ENCODE peak calls at places on chromosome 14, in four cellular contexts. T is HCT116, M is HepG2, Z is K562. L is an unnamed sample.

GRCh38 chr14:104393898-104394605 is 185.5 kb upstream of the C14orf180 start:
- DNase-seq in T (no peak), M (no peak), Z (no peak), L (no peak)

GRCh38 chr14:89469210-89470198 is 52.5 kb upstream of the FOXN3 start:
- DNase-seq in T (no peak), M (no peak), Z (peak; percentile 25), L (no peak)

GRCh38 chr14:105857223-105857815 is 330.9 kb downstream of the TMEM121 start:
- DNase-seq in T (no peak), M (no peak), Z (no peak), L (no peak)

GRCh38 chr14:72451081-72451972 is 442.6 kb downstream of the DPF3 start:
- DNase-seq in T (no peak), M (no peak), Z (no peak), L (no peak)

GRCh38 chr14:105980224-105980623 is 453.8 kb downstream of the TMEM121 start:
- DNase-seq in T (no peak), M (no peak), Z (no peak), L (no peak)

GRCh38 chr14:96598332-96598928 is 96.2 kb downstream of the PAPOLA start:
- DNase-seq in T (no peak), M (no peak), Z (no peak), L (no peak)

GRCh38 chr14:67513631-67514108 is 19.4 kb upstream of the PLEKHH1 start:
- DNase-seq in T (no peak), M (no peak), Z (no peak), L (no peak)

GRCh38 chr14:32906672-32907071 is 32.0 kb upstream of the NPAS3 start:
- DNase-seq in T (no peak), M (no peak), Z (no peak), L (no peak)

GRCh38 chr14:104546021-104546491 is 33.5 kb upstream of the C14orf180 start:
- DNase-seq in T (no peak), M (no peak), Z (no peak), L (no peak)

GRCh38 chr14:85061256-85061655 is 468.7 kb upstream of the FLRT2 start:
- DNase-seq in T (no peak), M (no peak), Z (no peak), L (no peak)

GRCh38 chr14:99042376-99043257 is 229.4 kb downstream of the BCL11B start:
- DNase-seq in T (no peak), M (no peak), Z (no peak), L (no peak)

GRCh38 chr14:61456720-61457119 is 135.3 kb downstream of the PRKCH start:
- DNase-seq in T (peak; percentile 44), M (peak; percentile 60), Z (peak; percentile 72), L (no peak)

GRCh38 chr14:93759781-93760307 is 28.4 kb downstream of the PRIMA1 start:
- DNase-seq in T (no peak), M (no peak), Z (no peak), L (no peak)

GRCh38 chr14:53501361-53502320 is 348.5 kb upstream of the DDHD1 start:
- DNase-seq in T (no peak), M (no peak), Z (no peak), L (no peak)

GRCh38 chr14:97177635-97178034 is 380.5 kb downstream of the VRK1 start:
- DNase-seq in T (no peak), M (no peak), Z (no peak), L (no peak)

GRCh38 chr14:92439551-92440344 is 73.8 kb upstream of the RIN3 start:
- DNase-seq in T (no peak), M (no peak), Z (no peak), L (no peak)

GRCh38 chr14:68391292-68392014 is 401.4 kb downstream of the ZFP36L1 start:
- DNase-seq in T (no peak), M (no peak), Z (no peak), L (no peak)

GRCh38 chr14:99564256-99564902 is 39.6 kb downstream of the CCDC85C start:
- DNase-seq in T (no peak), M (peak; percentile 51), Z (no peak), L (no peak)

GRCh38 chr14:64196026-64196425 is 98.1 kb downstream of the ESR2 start:
- DNase-seq in T (no peak), M (no peak), Z (no peak), L (no peak)

GRCh38 chr14:54691525-54692260 is 124.8 kb downstream of the SAMD4A start:
- DNase-seq in T (peak; percentile 53), M (peak; percentile 70), Z (peak; percentile 58), L (peak; percentile 59)

GRCh38 chr14:81400852-81401251 is 728 bp upstream of the STON2 start:
- DNase-seq in T (peak; percentile 54), M (no peak), Z (no peak), L (no peak)

GRCh38 chr14:104633276-104633861 is 28.8 kb upstream of the TMEM179 start:
- DNase-seq in T (no peak), M (no peak), Z (no peak), L (no peak)

GRCh38 chr14:35818346-35819115 is 7.6 kb upstream of the BRMS1L start:
- DNase-seq in T (no peak), M (peak; percentile 86), Z (peak; percentile 9), L (no peak)
- TF ChIP-seq TCF7L2 in T (no peak), M (no peak), Z (no peak), L (no peak)

GRCh38 chr14:45034730-45035129 is 49.2 kb upstream of the PRPF39 start:
- DNase-seq in T (no peak), M (no peak), Z (no peak), L (no peak)
- TF ChIP-seq TCF7L2 in T (no peak), M (no peak), Z (no peak), L (no peak)

GRCh38 chr14:70315942-70316341 is 43.5 kb downstream of the COX16 start:
- DNase-seq in T (no peak), M (no peak), Z (no peak), L (no peak)
- TF ChIP-seq TCF7L2 in T (no peak), M (no peak), Z (no peak), L (no peak)

DNA sequence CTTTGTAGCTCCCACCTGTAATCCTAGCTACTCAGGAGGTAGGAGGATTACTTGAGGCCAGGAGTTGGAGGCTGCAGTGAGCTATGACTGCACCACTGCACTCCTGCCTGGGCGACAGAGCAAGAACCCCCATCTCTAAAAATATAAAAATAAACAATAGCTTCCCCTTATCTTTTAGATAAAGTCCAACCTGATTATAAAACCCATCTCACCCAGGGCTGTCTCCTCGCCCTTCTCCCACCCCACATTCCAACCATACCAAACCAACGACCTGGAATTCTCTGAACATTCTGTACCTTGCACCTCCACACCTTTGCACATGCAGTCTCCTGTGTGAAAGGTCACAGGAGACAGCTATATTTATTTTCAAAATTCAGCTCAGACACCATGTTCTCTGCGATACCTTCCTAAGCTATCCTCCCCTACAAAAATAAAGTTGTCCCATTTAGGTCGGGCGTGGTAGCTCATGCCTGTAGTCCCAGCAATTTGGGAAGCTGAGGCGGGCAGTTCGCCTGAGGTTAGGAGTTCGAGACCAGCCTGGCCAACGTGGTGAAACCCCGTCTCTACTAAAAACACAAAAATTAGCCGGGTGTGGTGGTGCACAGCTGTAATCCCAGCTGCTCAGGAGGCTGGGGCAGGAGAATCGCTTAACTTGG is 7.7 kb downstream of the SLC7A7 start:
- DNase-seq in T (no peak), M (peak; percentile 95), Z (no peak), L (no peak)
- TF ChIP-seq TCF7L2 in T (no peak), M (no peak), Z (no peak), L (no peak)

GRCh38 chr14:94946244-94946643 is 176.3 kb upstream of the GSC start:
- DNase-seq in T (no peak), M (no peak), Z (no peak), L (no peak)
- TF ChIP-seq TCF7L2 in T (no peak), M (no peak), Z (no peak), L (no peak)

DNA sequence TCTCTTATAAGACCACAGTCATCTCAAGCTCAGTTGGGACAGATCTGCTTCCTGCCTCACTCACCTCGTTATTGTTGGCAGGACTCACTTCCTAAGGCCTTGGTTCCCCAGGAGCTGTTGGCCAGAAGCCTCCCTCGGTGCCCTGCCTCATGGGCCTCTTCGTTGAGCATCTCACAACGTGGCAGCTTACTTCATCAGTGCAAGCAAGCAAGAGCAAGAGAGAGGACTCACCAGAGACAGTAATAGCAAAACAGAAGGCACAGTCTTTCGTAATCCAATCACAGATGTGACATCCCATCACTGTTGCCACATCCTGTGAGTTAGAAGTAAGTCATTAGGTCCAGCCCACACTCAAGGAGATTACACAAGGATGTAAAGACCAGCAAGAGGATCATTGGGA is 5.1 kb upstream of the NUMB start:
- DNase-seq in T (no peak), M (peak; percentile 56), Z (no peak), L (peak; percentile 39)
- TF ChIP-seq TCF7L2 in T (no peak), M (no peak), Z (no peak), L (no peak)

GRCh38 chr14:50825307-50825706 is 5.7 kb downstream of the NIN start:
- DNase-seq in T (no peak), M (no peak), Z (no peak), L (no peak)

GRCh38 chr14:50822501-50823042 is 8.4 kb downstream of the NIN start:
- DNase-seq in T (no peak), M (no peak), Z (no peak), L (no peak)

GRCh38 chr14:50821471-50822464 is 9.2 kb downstream of the NIN start:
- DNase-seq in T (no peak), M (no peak), Z (no peak), L (no peak)

GRCh38 chr14:50823051-50823762 is 7.8 kb downstream of the NIN start:
- DNase-seq in T (no peak), M (no peak), Z (no peak), L (no peak)

DNA sequence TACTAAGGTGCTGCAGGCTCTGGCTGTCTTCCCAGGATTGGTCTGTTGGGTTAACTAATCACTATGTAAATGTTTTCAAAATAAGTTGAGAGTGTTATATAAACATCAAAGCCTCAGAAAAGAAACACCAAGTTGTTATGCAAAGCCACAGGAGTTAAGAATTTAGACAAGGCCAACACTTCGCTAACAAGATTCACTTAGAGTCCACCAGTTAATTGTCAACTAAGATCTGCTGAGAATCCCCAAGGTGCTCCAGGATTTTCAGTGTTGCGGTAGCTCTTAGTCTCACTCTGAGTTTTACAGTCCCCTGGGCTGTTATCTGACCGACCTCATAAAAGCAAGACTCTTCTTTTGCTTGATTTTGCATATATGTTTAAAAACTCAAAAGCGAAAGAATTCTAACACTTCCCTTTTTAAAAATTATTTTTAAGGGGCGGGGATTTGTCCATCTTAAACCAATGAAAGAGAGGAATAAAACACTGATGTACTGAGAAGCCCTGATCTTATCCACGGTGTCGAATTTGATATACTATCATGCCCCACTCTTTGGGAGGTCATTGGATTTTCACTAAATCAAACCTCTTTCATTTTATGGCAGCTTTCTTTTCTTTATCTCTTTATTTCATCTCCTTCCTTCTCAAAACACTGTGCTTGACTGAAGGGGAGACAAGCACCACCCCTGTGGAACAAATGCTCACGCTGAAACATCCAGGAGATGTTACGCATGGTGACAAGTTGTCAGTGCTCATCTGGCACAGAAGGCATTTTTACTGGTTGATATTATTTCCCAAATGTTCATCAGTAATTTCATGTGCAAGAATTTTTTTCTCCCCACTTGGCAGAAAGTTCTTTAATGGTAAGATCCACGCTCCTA is 7.0 kb downstream of the NIN start:
- DNase-seq in T (no peak), M (no peak), Z (no peak), L (no peak)
- TF ChIP-seq TCF7L2 in T (no peak), M (no peak), Z (no peak), L (no peak)

GRCh38 chr14:86934196-86934595 is 1058.8 kb downstream of the GALC start:
- DNase-seq in T (no peak), M (no peak), Z (no peak), L (no peak)
- TF ChIP-seq TCF7L2 in T (no peak), M (no peak), Z (no peak), L (no peak)